ENCODE peak calls at places on chromosome 3, in seven cellular contexts. W is adrenal gland, E is prostate gland, S is breast epithelium, X is ovary, Q is Peyer's patch, D is body of pancreas. Y is an unnamed sample.
A peak's percentile ranks its signal among the peaks of the same experiment; 100 is the strongest.

GRCh38 chr3:150232992-150233451 is 175.1 kb upstream of the TSC22D2 start:
- DNase-seq in X (no peak), D (no peak), W (peak; percentile 64), E (no peak), S (no peak), Q (no peak), Y (no peak)

GRCh38 chr3:56985460-56986327 is 74.8 kb upstream of the SPATA12 start:
- DNase-seq in S (no peak), E (no peak), D (no peak), X (peak; percentile 52), Q (no peak), W (peak; percentile 46), Y (no peak)

GRCh38 chr3:191094057-191094456 is 105.0 kb upstream of the OSTN start:
- DNase-seq in X (no peak), W (no peak), S (no peak), D (no peak), Q (no peak), E (no peak), Y (no peak)

GRCh38 chr3:153051427-153052095 is 110.5 kb upstream of the RAP2B start:
- DNase-seq in X (no peak), D (no peak), S (no peak), E (no peak), W (no peak), Q (no peak), Y (no peak)

GRCh38 chr3:133792171-133792763 is 13.3 kb upstream of the SRPRB start:
- DNase-seq in E (no peak), D (no peak), S (no peak), W (no peak), X (no peak), Q (no peak), Y (no peak)

GRCh38 chr3:179732661-179733348 is 80.0 kb downstream of the USP13 start:
- DNase-seq in X (no peak), S (no peak), Q (no peak), E (no peak), W (peak; percentile 94), D (no peak), Y (no peak)

GRCh38 chr3:141779667-141780066 is 16.5 kb downstream of the GRK7 start:
- DNase-seq in E (no peak), W (no peak), D (no peak), Q (no peak), X (no peak), S (no peak), Y (no peak)

GRCh38 chr3:194322701-194323174 is 28.4 kb downstream of the CPN2 start:
- DNase-seq in W (no peak), D (no peak), X (no peak), S (no peak), E (no peak), Q (no peak), Y (no peak)

GRCh38 chr3:134008630-134009156 is 21.0 kb downstream of the SLCO2A1 start:
- DNase-seq in Q (no peak), S (no peak), E (no peak), W (peak; percentile 54), D (no peak), X (no peak), Y (no peak)

GRCh38 chr3:143267984-143268383 is 148.4 kb downstream of the CHST2 start:
- DNase-seq in S (no peak), X (no peak), E (no peak), W (no peak), D (no peak), Q (no peak), Y (no peak)

GRCh38 chr3:103048371-103048722 is 613.5 kb downstream of the ZPLD1 start:
- DNase-seq in W (no peak), Q (no peak), D (no peak), X (no peak), S (no peak), E (no peak), Y (no peak)

GRCh38 chr3:142095866-142096265 is 53.5 kb downstream of the TFDP2 start:
- DNase-seq in E (no peak), X (no peak), D (no peak), Q (no peak), S (no peak), W (no peak), Y (no peak)

GRCh38 chr3:31895471-31895870 is 85.6 kb downstream of the OSBPL10 start:
- DNase-seq in Q (no peak), S (no peak), E (no peak), W (no peak), X (no peak), D (no peak), Y (no peak)

GRCh38 chr3:58331593-58332152 is 1.0 kb upstream of the PXK start:
- DNase-seq in W (no peak), X (no peak), E (no peak), S (no peak), Q (no peak), D (no peak), Y (no peak)

GRCh38 chr3:32147935-32148334 is 41.5 kb downstream of the GPD1L start:
- DNase-seq in D (no peak), X (no peak), Q (no peak), W (no peak), E (no peak), S (no peak), Y (no peak)

GRCh38 chr3:50254577-50255250 is 14.2 kb upstream of the SEMA3B start:
- DNase-seq in X (peak; percentile 33), S (no peak), Q (no peak), D (peak; percentile 71), E (no peak), W (peak; percentile 89), Y (peak; percentile 86)

GRCh38 chr3:119731545-119732343 is 28.9 kb downstream of the CFAP91 start:
- DNase-seq in X (no peak), D (no peak), W (peak; percentile 66), S (no peak), E (no peak), Q (no peak), Y (no peak)

GRCh38 chr3:36900474-36901443 is 44.1 kb downstream of the TRANK1 start:
- DNase-seq in S (no peak), Q (no peak), W (no peak), D (no peak), E (no peak), X (no peak), Y (no peak)

GRCh38 chr3:160486459-160486869 is 36.9 kb upstream of the TRIM59 start:
- DNase-seq in Q (no peak), S (no peak), W (no peak), E (no peak), D (no peak), X (no peak), Y (no peak)

GRCh38 chr3:100993309-100993708 is at the start of gene ABI3BP:
- DNase-seq in S (no peak), D (peak; percentile 70), W (peak; percentile 77), Q (peak; percentile 55), X (peak; percentile 82), E (no peak), Y (peak; percentile 47)

GRCh38 chr3:37967252-37967881 is 23.2 kb upstream of the VILL start:
- DNase-seq in S (no peak), D (peak; percentile 69), W (peak; percentile 88), E (peak; percentile 50), Q (peak; percentile 79), X (peak; percentile 72), Y (no peak)

GRCh38 chr3:23666818-23667217 is 138.9 kb upstream of the UBE2E1 start:
- DNase-seq in E (no peak), X (no peak), D (no peak), W (no peak), Q (no peak), S (no peak), Y (no peak)

GRCh38 chr3:120274739-120275167 is 10.3 kb downstream of the GPR156 start:
- DNase-seq in E (peak; percentile 21), W (peak; percentile 60), D (peak; percentile 48), X (no peak), S (no peak), Q (no peak), Y (no peak)

DNA sequence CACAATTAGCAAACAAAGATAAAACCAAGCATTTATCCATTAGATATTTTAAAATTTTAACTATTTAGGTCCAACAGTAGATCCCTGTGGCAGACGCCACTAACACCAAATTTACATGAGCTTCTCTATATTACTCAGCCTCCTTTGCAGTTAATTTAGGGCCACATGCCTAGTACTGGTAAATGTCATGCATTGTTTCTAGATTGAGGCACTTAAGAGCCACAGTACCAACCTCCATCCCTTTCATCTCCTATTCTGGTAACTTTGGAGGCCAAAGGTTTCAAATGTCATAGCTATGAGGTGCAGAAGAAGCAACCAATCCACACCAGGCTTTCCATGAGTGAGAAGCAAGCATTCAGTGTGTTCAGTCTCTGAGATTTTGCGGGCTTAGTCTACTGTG is 206.5 kb upstream of the CD96 start:
- DNase-seq in S (no peak), E (no peak), X (no peak), Q (no peak), W (no peak), D (no peak), Y (no peak)
- H3K4me3 ChIP-seq in S (no peak overlapping the region), E (no peak overlapping the region), X (no peak overlapping the region), Q (no peak overlapping the region), W (no peak overlapping the region), D (no peak overlapping the region), Y (no peak overlapping the region)

GRCh38 chr3:99114565-99115291 is 213.2 kb upstream of the DCBLD2 start:
- DNase-seq in Q (no peak), W (no peak), E (no peak), S (no peak), D (no peak), X (no peak), Y (no peak)
- TF ChIP-seq POLR2A in Q (no peak), W (no peak), E (no peak), S (no peak), D (no peak), X (no peak), Y (no peak)

GRCh38 chr3:14322001-14322400 is 80.4 kb upstream of the SLC6A6 start:
- DNase-seq in X (no peak), Q (no peak), S (no peak), W (no peak), E (no peak), D (no peak), Y (no peak)

GRCh38 chr3:14320221-14320620 is 82.2 kb upstream of the SLC6A6 start:
- DNase-seq in E (no peak), X (peak; percentile 9), D (no peak), S (no peak), Q (peak; percentile 27), W (no peak), Y (no peak)

GRCh38 chr3:14317057-14317553 is 85.3 kb upstream of the SLC6A6 start:
- DNase-seq in S (no peak), X (peak; percentile 7), D (no peak), Q (no peak), E (no peak), W (no peak), Y (no peak)

GRCh38 chr3:14318638-14319037 is 83.8 kb upstream of the SLC6A6 start:
- DNase-seq in E (no peak), D (no peak), Q (no peak), X (no peak), S (no peak), W (no peak), Y (no peak)

GRCh38 chr3:14319654-14320182 is 82.7 kb upstream of the SLC6A6 start:
- DNase-seq in W (no peak), E (no peak), D (peak; percentile 57), X (peak; percentile 1), S (no peak), Q (peak; percentile 47), Y (no peak)
- H3K36me3 ChIP-seq in W (no peaks in the 10 kb centered on the region), E (no peaks in the 10 kb centered on the region), D (no peaks in the 10 kb centered on the region), X (no peaks in the 10 kb centered on the region), S (no peaks in the 10 kb centered on the region), Q (no peaks in the 10 kb centered on the region), Y (no peaks in the 10 kb centered on the region)

DNA sequence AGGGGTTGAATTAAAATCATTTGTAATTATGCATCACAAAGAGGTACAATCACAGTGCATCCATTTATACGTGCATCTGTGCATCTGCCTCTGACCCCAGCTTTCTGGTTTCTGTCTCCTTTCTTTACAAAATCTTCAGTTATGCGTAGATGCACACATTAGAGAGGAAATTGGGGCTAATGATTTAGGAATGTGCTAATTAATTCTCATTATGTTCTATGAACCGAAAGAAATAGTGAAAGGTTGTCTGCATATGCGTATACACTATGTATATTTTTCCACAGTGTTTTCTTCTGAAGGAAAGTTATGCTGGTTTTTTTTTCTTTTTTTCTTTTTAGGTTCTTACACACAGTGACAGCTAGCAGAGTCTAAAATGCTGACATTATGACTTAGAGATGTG is 71.6 kb downstream of the SAMMSON start:
- DNase-seq in Q (no peak), W (no peak), D (no peak), S (no peak), X (no peak), E (no peak), Y (no peak)
- H3K4me3 ChIP-seq in Q (no peak overlapping the region), W (no peak overlapping the region), D (no peak overlapping the region), S (no peak overlapping the region), X (no peak overlapping the region), E (no peak overlapping the region), Y (no peak overlapping the region)